ENCODE peak calls at places on chromosomes 13 and 19, in ten cellular contexts. U is A673; M is ovary; Z is transverse colon; T is tibial nerve; O is lung; H is adipocyte; E is fibroblast of lung; F is CD4-positive, alpha-beta memory T cell; A is GM23338. W is an unnamed sample. For H3K4me1, the result is how much of the 10 kb centered on the place peaks cover.

GRCh38 chr13:99375806-99376080 is 68.5 kb upstream of the GPR183 start:
- DNase-seq in F (no peak), O (no peak), U (no peak), E (no peak), Z (no peak), T (no peak), H (no peak), M (no peak), A (no peak), W (no peak)

GRCh38 chr19:33405491-33406461 is 32.3 kb downstream of the CEBPG start:
- DNase-seq in A (no peak), U (no peak), M (no peak), H (no peak), F (no peak), Z (no peak), E (no peak), T (no peak), O (no peak), W (peak)

GRCh38 chr19:52936151-52936957 is 13.1 kb upstream of the ZNF888 start:
- DNase-seq in T (no peak), U (no peak), O (no peak), A (no peak), F (no peak), H (no peak), M (no peak), Z (peak), E (no peak), W (no peak)

GRCh38 chr13:30145709-30146367 is 161.5 kb downstream of the KATNAL1 start:
- DNase-seq in M (no peak), T (no peak), H (no peak), Z (no peak), E (no peak), O (no peak), F (no peak), U (no peak), A (no peak), W (no peak)

GRCh38 chr19:1942078-1942933 is 1.3 kb downstream of the CSNK1G2 start:
- DNase-seq in O (peak), E (peak), M (peak), F (peak), U (peak), A (peak), Z (peak), T (peak), H (peak), W (peak)

GRCh38 chr13:20901668-20902437 is 693 bp downstream of the XPO4 start:
- DNase-seq in A (peak), U (peak), F (no peak), Z (peak), M (no peak), T (no peak), H (peak), E (peak), O (peak), W (peak)

GRCh38 chr13:108700421-108701170 is 71.2 kb downstream of the MYO16 start:
- DNase-seq in Z (no peak), F (no peak), H (peak), M (no peak), O (no peak), A (peak), U (peak), T (no peak), E (peak), W (no peak)

GRCh38 chr13:48268019-48268418 is 35.0 kb downstream of the ITM2B start:
- DNase-seq in E (no peak), F (no peak), T (no peak), O (no peak), U (no peak), Z (no peak), A (no peak), H (no peak), M (no peak), W (no peak)

GRCh38 chr19:16698914-16699313 is 20.7 kb upstream of the NWD1 start:
- DNase-seq in E (no peak), Z (peak), T (peak), A (no peak), O (peak), M (no peak), H (peak), U (no peak), F (no peak), W (no peak)

GRCh38 chr13:97191615-97192014 is 30.5 kb upstream of the MBNL2 start:
- DNase-seq in M (no peak), H (no peak), Z (no peak), T (no peak), F (no peak), U (no peak), O (no peak), E (no peak), A (no peak), W (no peak)

GRCh38 chr13:98539655-98540054 is 37.3 kb downstream of the STK24 start:
- DNase-seq in O (no peak), T (no peak), M (no peak), F (no peak), A (no peak), Z (no peak), E (peak), U (no peak), H (no peak), W (no peak)

GRCh38 chr13:32443111-32443510 is 15.2 kb upstream of the N4BP2L1 start:
- DNase-seq in U (no peak), A (peak), E (peak), T (peak), M (no peak), F (peak), O (no peak), Z (peak), H (peak), W (no peak)

GRCh38 chr13:80473695-80474094 is 132.8 kb upstream of the SPRY2 start:
- DNase-seq in T (no peak), M (no peak), O (no peak), U (no peak), F (no peak), H (peak), E (peak), Z (no peak), A (no peak), W (no peak)

GRCh38 chr13:23828866-23829265 is 60.3 kb downstream of the MIPEP start:
- DNase-seq in M (no peak), E (peak), U (no peak), O (no peak), A (no peak), T (no peak), H (peak), Z (no peak), F (no peak), W (no peak)

GRCh38 chr13:23469901-23470525 is 36.5 kb upstream of the SACS start:
- DNase-seq in T (no peak), E (no peak), M (no peak), F (no peak), Z (no peak), O (no peak), U (no peak), H (peak), A (peak), W (no peak)

GRCh38 chr13:29472317-29472961 is 123.0 kb downstream of the SLC7A1 start:
- DNase-seq in U (peak), O (no peak), H (peak), T (peak), Z (peak), M (no peak), F (peak), A (peak), E (peak), W (peak)

GRCh38 chr19:46224773-46225172 is 4.8 kb upstream of the IGFL1 start:
- DNase-seq in A (no peak), Z (no peak), M (no peak), E (no peak), U (no peak), O (no peak), F (no peak), H (no peak), T (no peak), W (no peak)

GRCh38 chr19:56995298-56995697 is 124.5 kb upstream of the USP29 start:
- DNase-seq in O (no peak), T (no peak), A (no peak), E (no peak), M (peak), F (no peak), Z (no peak), U (no peak), H (no peak), W (no peak)

GRCh38 chr19:10651821-10652220 is 2.3 kb upstream of the ILF3 start:
- DNase-seq in M (no peak), T (no peak), H (no peak), Z (no peak), F (no peak), O (no peak), U (no peak), A (no peak), E (peak), W (no peak)

GRCh38 chr13:97535619-97536018 is 101.7 kb downstream of the RAP2A start:
- DNase-seq in Z (no peak), U (no peak), M (no peak), T (no peak), O (no peak), H (no peak), A (no peak), F (no peak), E (peak), W (no peak)

GRCh38 chr13:63336549-63336948 is 1920.9 kb upstream of the PCDH20 start:
- DNase-seq in M (no peak), E (no peak), F (no peak), A (no peak), Z (no peak), H (no peak), U (no peak), O (no peak), T (no peak), W (no peak)

GRCh38 chr19:1170938-1171754 is 2.9 kb downstream of the SBNO2 start:
- DNase-seq in M (no peak), H (peak), T (no peak), F (no peak), O (no peak), Z (no peak), U (peak), A (no peak), E (peak), W (no peak)

GRCh38 chr13:26299168-26299788 is 45.3 kb downstream of the CDK8 start:
- DNase-seq in Z (no peak), O (no peak), U (no peak), F (no peak), H (no peak), A (no peak), M (no peak), E (no peak), T (no peak), W (no peak)

GRCh38 chr13:111342716-111343115 is 22.3 kb downstream of the TEX29 start:
- DNase-seq in Z (no peak), U (no peak), M (no peak), A (no peak), T (no peak), H (no peak), E (no peak), O (no peak), F (no peak), W (no peak)

GRCh38 chr13:44196186-44196751 is 177.4 kb upstream of the SERP2 start:
- DNase-seq in H (no peak), F (no peak), U (no peak), O (no peak), T (no peak), Z (no peak), M (no peak), A (no peak), E (no peak), W (no peak)

GRCh38 chr13:112144616-112145220 is 77.8 kb downstream of the SOX1 start:
- DNase-seq in E (no peak), U (no peak), F (no peak), O (no peak), H (no peak), A (no peak), T (no peak), Z (no peak), M (no peak), W (no peak)

DNA sequence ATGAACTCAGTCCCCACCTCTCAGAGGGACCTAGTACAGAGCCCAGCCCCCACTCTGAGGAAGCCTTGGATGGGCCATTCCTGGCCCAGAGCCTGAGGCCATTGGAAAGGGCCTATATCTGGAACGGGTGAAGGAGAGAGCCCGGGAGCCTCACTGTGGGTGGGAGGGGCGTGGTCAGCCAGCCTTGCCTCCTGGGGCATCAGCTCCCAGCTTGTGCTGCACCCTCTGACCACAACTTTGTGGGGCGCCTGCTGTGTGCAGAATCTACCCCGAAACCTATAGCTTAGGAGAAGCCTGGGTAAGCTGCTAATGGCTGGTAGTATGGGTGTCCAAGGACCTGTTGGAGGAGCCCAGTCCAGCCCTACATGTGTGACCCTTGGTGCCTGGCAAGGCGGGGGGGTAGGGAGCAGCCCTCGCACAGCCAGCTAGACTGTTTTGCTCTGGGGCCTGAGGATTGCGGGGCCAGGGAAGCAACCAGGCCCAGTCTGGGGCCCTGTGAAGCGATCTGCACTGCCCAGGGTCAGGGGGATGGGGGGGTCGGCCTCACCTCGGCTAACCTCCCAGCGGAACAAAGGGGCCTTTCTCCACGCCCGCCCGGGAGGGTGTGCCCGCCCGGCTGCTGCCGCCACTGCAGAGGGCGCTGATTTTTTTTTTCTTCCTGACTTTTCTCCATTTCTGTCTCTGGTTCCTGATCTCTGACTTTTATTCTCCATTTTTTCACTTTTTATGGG is 42.3 kb downstream of the LYL1 start:
- DNase-seq in F (no peak), M (peak), T (no peak), U (no peak), O (no peak), Z (peak), E (peak), A (no peak), H (peak), W (no peak)
- H3K4me1 ChIP-seq in F (under half), M (half or more), T (half or more), U (half or more), O (under half), Z (half or more), E (half or more), A (half or more), H (half or more), W (under half)

GRCh38 chr13:110201114-110201513 is 105.8 kb downstream of the COL4A1 start:
- DNase-seq in H (no peak), F (no peak), U (no peak), Z (no peak), M (no peak), T (no peak), A (no peak), E (no peak), O (no peak), W (no peak)
- H3K4me1 ChIP-seq in H (under half), F (under half), U (under half), Z (under half), M (under half), T (under half), A (under half), E (under half), O (under half), W (under half)

DNA sequence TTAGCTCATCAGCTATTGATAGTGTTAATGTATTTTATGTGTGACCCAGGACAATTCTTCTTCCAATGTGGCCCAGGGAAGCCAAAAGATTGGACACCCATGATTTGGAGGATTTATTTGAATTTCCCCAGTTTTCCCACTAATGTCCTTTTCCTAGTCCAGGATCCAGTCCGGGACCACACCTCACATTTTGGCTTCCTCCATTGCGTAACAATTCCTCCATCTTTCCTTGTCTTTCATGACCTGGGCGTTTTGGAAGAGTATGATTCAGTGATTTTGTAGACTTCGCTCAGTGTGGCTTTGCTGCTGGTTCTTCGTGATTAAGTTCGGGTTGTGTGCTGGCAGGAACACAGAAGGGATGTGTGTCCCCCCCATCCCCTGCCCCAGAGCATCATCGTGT is 3.3 kb upstream of the ATP4A start:
- DNase-seq in H (no peak), O (no peak), E (no peak), T (no peak), M (no peak), A (no peak), Z (no peak), F (no peak), U (no peak), W (no peak)
- H3K4me1 ChIP-seq in H (under half), O (under half), E (under half), T (under half), M (under half), A (under half), Z (under half), F (under half), U (under half), W (under half)

GRCh38 chr19:6828306-6828697 is 55.8 kb downstream of the VAV1 start:
- DNase-seq in F (no peak), A (peak), E (no peak), M (no peak), U (no peak), Z (no peak), H (no peak), T (no peak), O (no peak), W (peak)
- H3K4me1 ChIP-seq in F (under half), A (under half), E (under half), M (under half), U (under half), Z (under half), H (under half), T (under half), O (under half), W (under half)

W was measured in Peyer's patch.